ENCODE peak calls at places on chromosomes 2 and 18, in seven cellular contexts. U, R, G, M, D, I and P are unnamed samples.

GRCh38 chr18:49691177-49691608 is 122.1 kb downstream of the ACAA2 start:
- DNase-seq in G (no peak), M (peak), D (no peak), I (no peak), U (peak), R (peak), P (peak)

GRCh38 chr2:43266692-43267091 is 40.3 kb upstream of the ZFP36L2 start:
- DNase-seq in D (no peak), M (no peak), U (no peak), G (no peak), R (no peak), I (no peak), P (no peak)

GRCh38 chr2:181203916-181204315 is 223.5 kb downstream of the UBE2E3 start:
- DNase-seq in D (no peak), G (no peak), M (peak), U (no peak), I (no peak), R (no peak), P (no peak)

GRCh38 chr2:27085670-27086089 is 892 bp upstream of the KHK start:
- DNase-seq in D (no peak), G (no peak), M (peak), U (peak), R (peak), I (peak), P (peak)

GRCh38 chr18:26458526-26459232 is 89.7 kb downstream of the KCTD1 start:
- DNase-seq in R (no peak), I (no peak), M (peak), U (no peak), G (no peak), D (no peak), P (no peak)

GRCh38 chr2:61065706-61066688 is at the start of gene SANBR:
- DNase-seq in G (peak), M (peak), U (peak), D (peak), I (peak), R (peak), P (peak)

GRCh38 chr2:66553370-66553769 is 118.4 kb downstream of the MEIS1 start:
- DNase-seq in G (no peak), M (no peak), D (no peak), I (no peak), U (no peak), R (peak), P (peak)

GRCh38 chr2:113084249-113085000 is 16.7 kb downstream of the IL1F10 start:
- DNase-seq in G (no peak), M (peak), D (no peak), R (no peak), I (no peak), U (no peak), P (peak)